ENCODE peak calls at places on chromosomes 7 and 10, in nine cellular contexts. M, H, J, D, P, L, X, E and O are unnamed samples.

GRCh38 chr10:16887565-16887964 is 70.3 kb upstream of the RSU1 start:
- DNase-seq in L (no peak), D (peak), H (no peak), E (no peak), M (peak), P (no peak), X (no peak), J (no peak), O (peak)

GRCh38 chr7:77797734-77798393 is 370 bp downstream of the TMEM60 start:
- DNase-seq in J (no peak), X (no peak), M (peak), L (no peak), D (no peak), E (no peak), P (no peak), H (peak), O (no peak)

GRCh38 chr7:117069379-117069778 is 116.1 kb downstream of the ST7 start:
- DNase-seq in H (no peak), P (no peak), D (no peak), X (no peak), L (no peak), M (no peak), J (no peak), E (no peak), O (no peak)

GRCh38 chr7:73448609-73449008 is 15.0 kb downstream of the FZD9 start:
- DNase-seq in J (no peak), L (no peak), H (no peak), D (no peak), P (no peak), M (no peak), E (no peak), X (no peak), O (no peak)

GRCh38 chr10:6279540-6280267 is 77.0 kb downstream of the PFKFB3 start:
- DNase-seq in X (no peak), D (peak), P (no peak), H (no peak), L (no peak), E (peak), M (peak), J (no peak), O (peak)

GRCh38 chr7:99762680-99763327 is 21.2 kb downstream of the CYP3A4 start:
- DNase-seq in E (peak), M (peak), X (no peak), H (peak), J (no peak), P (no peak), D (peak), L (no peak), O (peak)

GRCh38 chr10:103451871-103452713 is at the start of gene CALHM2:
- DNase-seq in L (peak), D (peak), E (peak), X (peak), P (peak), J (peak), M (peak), H (no peak), O (peak)

GRCh38 chr7:71364559-71364958 is 232.6 kb downstream of the GALNT17 start:
- DNase-seq in J (no peak), L (no peak), M (no peak), D (no peak), E (no peak), X (no peak), H (no peak), P (no peak), O (no peak)

GRCh38 chr10:60666221-60666620 is 112.1 kb upstream of the CDK1 start:
- DNase-seq in E (peak), J (no peak), P (peak), X (no peak), L (no peak), D (peak), M (peak), H (no peak), O (peak)

GRCh38 chr7:24982917-24983316 is 2.9 kb upstream of the OSBPL3 start:
- DNase-seq in E (no peak), D (peak), J (no peak), H (no peak), L (no peak), P (no peak), X (no peak), M (no peak), O (no peak)

GRCh38 chr7:128112018-128112780 is 81.0 kb upstream of the LRRC4 start:
- DNase-seq in D (no peak), L (no peak), P (no peak), X (no peak), J (peak), E (no peak), M (no peak), H (no peak), O (no peak)

GRCh38 chr7:78510580-78511188 is 712.1 kb downstream of the PHTF2 start:
- DNase-seq in D (peak), J (no peak), M (peak), E (peak), H (peak), L (no peak), P (no peak), X (no peak), O (peak)

GRCh38 chr10:11522821-11523245 is 88.6 kb downstream of the USP6NL start:
- DNase-seq in P (no peak), M (no peak), X (no peak), D (peak), H (no peak), J (no peak), L (no peak), E (no peak), O (peak)

GRCh38 chr7:157234271-157234670 is 95.5 kb downstream of the UBE3C start:
- DNase-seq in L (no peak), H (no peak), D (peak), J (no peak), E (no peak), P (no peak), X (no peak), M (no peak), O (no peak)

GRCh38 chr10:125828311-125828710 is 5.0 kb downstream of the BCCIP start:
- DNase-seq in X (no peak), H (no peak), E (no peak), P (no peak), M (no peak), J (no peak), L (no peak), D (no peak), O (no peak)

GRCh38 chr7:30660331-30661255 is 21.7 kb downstream of the CRHR2 start:
- DNase-seq in H (no peak), X (no peak), L (no peak), J (no peak), E (no peak), M (no peak), D (no peak), P (no peak), O (peak)
- TF ChIP-seq CTCF in H (no peak), X (no peak), L (no peak), J (no peak), E (no peak), M (no peak), D (no peak), P (no peak), O (no peak)

GRCh38 chr7:48337012-48337621 is 165.9 kb downstream of the ABCA13 start:
- DNase-seq in X (no peak), M (peak), D (peak), E (peak), J (no peak), H (peak), L (no peak), P (no peak), O (peak)
- TF ChIP-seq CTCF in X (no peak), M (peak), D (peak), E (peak), J (no peak), H (peak), L (peak), P (no peak), O (peak)

GRCh38 chr10:47062801-47063200 is 151.6 kb downstream of the PTPN20 start:
- DNase-seq in P (no peak), L (no peak), J (no peak), M (peak), X (no peak), E (no peak), H (no peak), D (peak), O (peak)
- TF ChIP-seq CTCF in P (no peak), L (no peak), J (no peak), M (peak), X (no peak), E (peak), H (no peak), D (peak), O (no peak)

GRCh38 chr10:660413-660979 is 29.0 kb downstream of the DIP2C start:
- DNase-seq in P (no peak), M (no peak), L (no peak), E (no peak), X (no peak), H (no peak), J (no peak), D (no peak), O (no peak)
- TF ChIP-seq CTCF in P (no peak), M (no peak), L (no peak), E (no peak), X (no peak), H (no peak), J (no peak), D (no peak), O (no peak)

GRCh38 chr7:32164341-32164996 is 94.3 kb upstream of the PDE1C start:
- DNase-seq in D (peak), L (no peak), P (no peak), X (no peak), J (no peak), E (peak), M (peak), H (peak), O (peak)
- TF ChIP-seq CTCF in D (peak), L (no peak), P (no peak), X (no peak), J (no peak), E (peak), M (peak), H (peak), O (peak)

GRCh38 chr10:24396396-24396795 is 187.5 kb downstream of the KIAA1217 start:
- DNase-seq in E (no peak), P (no peak), X (no peak), L (no peak), M (no peak), H (no peak), J (no peak), D (no peak), O (peak)
- TF ChIP-seq CTCF in E (no peak), P (no peak), X (no peak), L (no peak), M (peak), H (no peak), J (no peak), D (peak), O (no peak)

DNA sequence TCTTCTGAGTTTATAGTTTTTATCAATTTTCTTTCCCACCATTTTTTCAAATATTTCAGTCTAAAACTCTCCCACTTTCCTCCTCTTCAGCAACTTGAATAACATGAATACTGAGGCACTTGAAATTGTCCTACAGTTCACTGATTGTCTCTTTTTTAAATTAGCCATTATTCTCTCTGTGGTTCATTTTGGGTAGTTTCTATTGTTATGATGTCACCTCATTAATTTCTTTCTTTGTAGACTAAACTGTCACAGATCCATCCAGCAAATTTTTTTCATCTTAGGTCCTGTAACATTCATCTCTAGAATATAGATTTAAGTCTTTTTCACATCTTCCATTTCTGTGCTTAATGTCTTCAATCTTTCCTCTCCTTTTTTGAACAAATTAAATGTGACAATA is 144.8 kb downstream of the LRRN3 start:
- DNase-seq in H (no peak), D (no peak), L (no peak), E (no peak), J (no peak), P (no peak), M (no peak), X (no peak), O (no peak)
- TF ChIP-seq CTCF in H (no peak), D (no peak), L (no peak), E (no peak), J (no peak), P (no peak), M (no peak), X (no peak), O (no peak)